ENCODE peak calls at places on chromosomes 5 and 9, in four cellular contexts. Z is CD4-positive, alpha-beta memory T cell; L is NCI-H2081; M is HFFc6. V is an unnamed sample.

GRCh38 chr9:74361508-74361907 is 135.6 kb upstream of the RORB start:
- DNase-seq in Z (no peak), L (no peak), M (no peak), V (no peak)

GRCh38 chr5:114010362-114010761 is 351.5 kb upstream of the KCNN2 start:
- DNase-seq in Z (no peak), L (no peak), M (peak), V (no peak)

GRCh38 chr5:168654225-168654624 is 75.1 kb upstream of the PANK3 start:
- DNase-seq in Z (no peak), L (no peak), M (no peak), V (no peak)

GRCh38 chr5:31100047-31100575 is 93.4 kb upstream of the CDH6 start:
- DNase-seq in Z (no peak), L (no peak), M (no peak), V (no peak)

GRCh38 chr9:7811679-7812078 is 12.1 kb upstream of the DMAC1 start:
- DNase-seq in Z (no peak), L (peak), M (no peak), V (no peak)

GRCh38 chr5:45225571-45226031 is 416.9 kb downstream of the MRPS30 start:
- DNase-seq in Z (no peak), L (no peak), M (no peak), V (no peak)

GRCh38 chr5:174271316-174271715 is 225.8 kb downstream of the NSG2 start:
- DNase-seq in Z (no peak), L (no peak), M (no peak), V (no peak)

GRCh38 chr9:88960632-88961031 is 30.6 kb upstream of the S1PR3 start:
- DNase-seq in Z (no peak), L (no peak), M (no peak), V (no peak)

V was measured in central memory CD8-positive, alpha-beta T cell.